ENCODE peak calls at places on chromosomes 16 and 17, in five cellular contexts. J is NCI-H1436; I is activated naive CD4-positive, alpha-beta T cell; L is upper lobe of right lung; T is skeletal muscle cell. D is an unnamed sample.

GRCh38 chr17:13462673-13463124 is 139.0 kb downstream of the HS3ST3A1 start:
- DNase-seq in L (no peak), I (no peak), T (no peak), J (no peak), D (no peak)

GRCh38 chr17:81429353-81429774 is 34.1 kb downstream of the BAHCC1 start:
- DNase-seq in J (peak; percentile 70), I (no peak), L (peak; percentile 89), T (no peak), D (peak; percentile 96)

GRCh38 chr17:57588086-57588485 is 157.0 kb downstream of the CCDC182 start:
- DNase-seq in L (no peak), T (no peak), I (no peak), J (no peak), D (no peak)

GRCh38 chr17:82668631-82669099 is 20.4 kb upstream of the WDR45B start:
- DNase-seq in L (peak; percentile 89), J (peak; percentile 44), T (peak; percentile 11), I (no peak), D (no peak)

GRCh38 chr16:8814095-8814806 is 16.6 kb downstream of the PMM2 start:
- DNase-seq in T (no peak), I (no peak), J (no peak), L (no peak), D (no peak)

GRCh38 chr16:86611517-86611840 is 33.1 kb downstream of the FOXL1 start:
- DNase-seq in J (no peak), T (peak; percentile 52), L (no peak), I (no peak), D (no peak)

GRCh38 chr17:33595783-33596182 is 302.7 kb upstream of the ASIC2 start:
- DNase-seq in J (no peak), T (no peak), I (no peak), L (no peak), D (no peak)

GRCh38 chr16:69840975-69841374 is 78.8 kb downstream of the WWP2 start:
- DNase-seq in J (no peak), I (no peak), T (no peak), L (no peak), D (no peak)

GRCh38 chr17:16880121-16880842 is 91.6 kb downstream of the TNFRSF13B start:
- DNase-seq in I (no peak), J (no peak), T (no peak), L (peak; percentile 43), D (peak; percentile 66)

D was measured in osteocyte.